ENCODE peak calls at places on chromosomes 5 and 9, in four cellular contexts. R is bronchial epithelial cell, M is esophagus squamous epithelium, D is K562. U is an unnamed sample.

GRCh38 chr9:87149794-87150193 is 202.5 kb upstream of the GAS1 start:
- DNase-seq in R (no peak), D (no peak), M (no peak), U (no peak)

GRCh38 chr5:17216974-17217325 is 481 bp upstream of the BASP1 start:
- DNase-seq in M (no peak), R (no peak), D (no peak), U (no peak)

GRCh38 chr5:43773032-43773830 is 170.3 kb downstream of the NNT start:
- DNase-seq in R (peak), D (no peak), M (no peak), U (no peak)

GRCh38 chr9:122213589-122214413 is 15.0 kb downstream of the LHX6 start:
- DNase-seq in R (peak), D (peak), M (no peak), U (peak)

GRCh38 chr9:111483862-111484563 is at the start of gene ECPAS:
- DNase-seq in R (peak), D (peak), M (peak), U (peak)

GRCh38 chr5:67021522-67022316 is 174.9 kb downstream of the CD180 start:
- DNase-seq in R (peak), D (no peak), M (no peak), U (no peak)

GRCh38 chr9:111974092-111974681 is 77.6 kb downstream of the UGCG start:
- DNase-seq in D (no peak), R (peak), M (no peak), U (no peak)

GRCh38 chr9:133581553-133582343 is 27.4 kb downstream of the FAM163B start:
- DNase-seq in M (no peak), D (no peak), R (peak), U (no peak)

DNA sequence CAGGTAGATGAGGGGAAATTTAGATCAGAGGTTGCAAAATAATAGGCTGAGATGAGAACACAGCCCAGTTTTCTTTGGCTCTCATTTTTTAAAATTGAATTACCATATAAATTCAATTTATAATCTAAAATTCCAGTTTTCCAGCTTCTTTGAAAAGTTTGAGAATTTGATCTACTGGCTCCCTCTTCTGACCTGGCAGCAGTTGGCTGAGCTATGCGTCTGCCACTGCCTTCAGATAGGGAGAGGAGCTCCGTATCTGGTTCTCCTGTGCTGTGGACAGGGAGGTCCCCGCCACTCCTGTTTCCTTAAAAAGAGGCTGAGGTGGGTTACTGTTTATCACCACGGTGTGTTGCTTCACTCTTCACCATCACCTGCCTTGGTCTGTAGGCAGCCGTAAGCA is 103.7 kb downstream of the ARHGAP26 start:
- DNase-seq in M (no peak), D (no peak), R (no peak), U (no peak)
- TF ChIP-seq CTCF in M (no peak), D (no peak), R (no peak), U (no peak)

GRCh38 chr5:135830384-135831275 is 3.8 kb upstream of the SLC25A48 start:
- DNase-seq in M (no peak), D (no peak), R (no peak), U (no peak)
- TF ChIP-seq CTCF in M (no peak), D (no peak), R (no peak), U (no peak)

DNA sequence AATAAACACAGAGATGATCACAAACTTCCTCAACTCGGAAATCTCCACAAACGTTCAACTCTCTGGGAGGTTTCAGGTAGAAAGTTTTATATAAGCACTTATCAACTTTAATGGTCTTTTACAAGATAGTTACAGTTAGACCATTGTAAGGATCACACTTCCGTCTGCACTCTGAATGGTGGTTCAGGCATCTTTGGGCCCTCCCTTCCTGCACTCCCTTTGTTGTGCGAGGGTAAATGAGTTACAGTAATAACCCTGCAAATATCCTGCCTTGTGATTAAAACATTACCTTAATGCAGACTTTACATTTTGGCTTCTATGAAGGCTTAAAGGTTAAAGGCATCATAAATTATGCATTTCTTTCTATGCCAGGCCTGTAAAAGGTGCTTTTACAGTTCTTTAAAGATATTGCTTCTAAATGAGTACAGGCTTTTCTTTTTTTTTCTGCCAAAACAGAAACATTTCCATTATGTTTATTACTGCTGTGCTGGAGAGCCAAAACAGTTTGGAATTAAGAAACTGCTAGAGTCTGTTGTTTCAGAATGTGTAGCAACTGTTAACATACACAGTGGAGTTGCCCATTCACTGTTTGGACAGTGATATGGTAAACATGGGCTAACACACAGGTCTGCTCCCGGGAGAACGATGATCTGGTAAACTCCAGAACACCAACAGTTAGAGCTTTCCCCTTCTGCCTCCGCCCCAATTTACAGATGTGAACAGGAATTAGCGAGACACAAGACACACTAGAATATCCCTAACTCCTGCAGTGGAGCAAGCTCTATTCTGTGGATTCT is 1.1 kb downstream of the PRUNE2 start:
- DNase-seq in D (no peak), R (no peak), M (no peak), U (no peak)
- TF ChIP-seq CTCF in D (no peak), R (no peak), M (no peak), U (no peak)

GRCh38 chr5:168786142-168786541 is 207.0 kb upstream of the PANK3 start:
- DNase-seq in M (no peak), D (no peak), R (no peak), U (no peak)
- TF ChIP-seq CTCF in M (no peak), D (no peak), R (no peak), U (no peak)

GRCh38 chr5:166957763-166958162 is 1333.7 kb upstream of the WWC1 start:
- DNase-seq in M (no peak), R (no peak), D (no peak), U (no peak)

GRCh38 chr5:166961938-166962337 is 1329.5 kb upstream of the WWC1 start:
- DNase-seq in R (no peak), M (no peak), D (no peak), U (no peak)

GRCh38 chr5:166962470-166962869 is 1329.0 kb upstream of the WWC1 start:
- DNase-seq in R (no peak), M (no peak), D (no peak), U (no peak)

DNA sequence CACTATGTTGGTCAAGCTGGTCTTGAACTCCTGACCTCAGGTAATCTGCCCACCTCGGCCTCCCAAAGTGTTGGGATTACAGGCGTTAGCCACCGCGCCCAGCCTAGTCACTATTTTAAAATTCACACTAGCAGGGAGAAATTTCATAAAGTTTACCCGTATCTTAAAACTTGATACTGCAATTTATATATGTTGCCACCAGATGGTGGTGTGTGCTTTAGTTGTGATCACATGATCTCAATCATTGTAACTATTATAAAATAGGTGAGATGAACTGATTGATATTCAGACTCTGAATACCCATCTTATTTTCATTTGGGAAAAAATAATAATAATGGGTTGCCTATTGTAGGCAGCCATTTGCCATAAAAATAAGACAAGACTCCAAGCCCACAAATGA is 1330.4 kb upstream of the WWC1 start:
- DNase-seq in R (no peak), D (no peak), M (no peak), U (no peak)
- TF ChIP-seq CTCF in R (no peak), D (no peak), M (peak), U (no peak)

GRCh38 chr5:30103056-30104020 is 1090.1 kb upstream of the CDH6 start:
- DNase-seq in D (no peak), R (no peak), M (no peak), U (no peak)
- TF ChIP-seq CTCF in D (no peak), R (no peak), M (no peak), U (no peak)